ENCODE peak calls at places on chromosomes 1 and 21, in five cellular contexts. B is psoas muscle; I is heart right ventricle; R is naive thymus-derived CD4-positive, alpha-beta T cell; S is fibroblast of lung. H is an unnamed sample.

GRCh38 chr1:27122652-27123051 is 32.3 kb downstream of the SLC9A1 start:
- DNase-seq in B (no peak), I (peak), R (no peak), S (peak), H (no peak)

GRCh38 chr21:43921979-43922945 is 57.2 kb downstream of the AGPAT3 start:
- DNase-seq in B (peak), I (no peak), R (peak), S (peak), H (peak)

GRCh38 chr1:162175393-162175792 is 105.9 kb downstream of the NOS1AP start:
- DNase-seq in B (no peak), I (no peak), R (no peak), S (peak), H (no peak)

GRCh38 chr1:24022611-24023359 is 42.7 kb upstream of the SRSF10 start:
- DNase-seq in B (no peak), I (no peak), R (no peak), S (peak), H (no peak)

GRCh38 chr1:6178751-6179563 is 1.2 kb downstream of the CHD5 start:
- DNase-seq in B (no peak), I (no peak), R (no peak), S (no peak), H (no peak)

GRCh38 chr1:201329286-201329685 is 46.0 kb downstream of the PKP1 start:
- DNase-seq in B (no peak), I (no peak), R (no peak), S (peak), H (no peak)

GRCh38 chr1:203519896-203520295 is 25.9 kb downstream of the OPTC start:
- DNase-seq in B (no peak), I (no peak), R (no peak), S (no peak), H (no peak)

GRCh38 chr1:57204942-57205787 is 218.7 kb downstream of the DAB1 start:
- DNase-seq in B (no peak), I (no peak), R (no peak), S (peak), H (no peak)

GRCh38 chr1:210456731-210457130 is 128.0 kb downstream of the HHAT start:
- DNase-seq in B (no peak), I (no peak), R (no peak), S (no peak), H (no peak)

GRCh38 chr1:149844096-149844495 is 55.3 kb upstream of the BOLA1 start:
- DNase-seq in B (no peak), I (no peak), R (peak), S (peak), H (no peak)

GRCh38 chr1:168335500-168335899 is 54.8 kb downstream of the TBX19 start:
- DNase-seq in B (no peak), I (no peak), R (no peak), S (no peak), H (no peak)

GRCh38 chr1:10911274-10912166 is 100.9 kb upstream of the TARDBP start:
- DNase-seq in B (no peak), I (no peak), R (no peak), S (no peak), H (no peak)

GRCh38 chr1:115084902-115085505 is 4.3 kb downstream of the TSPAN2 start:
- DNase-seq in B (no peak), I (no peak), R (no peak), S (peak), H (no peak)

GRCh38 chr21:43282358-43283120 is 113.7 kb downstream of the CRYAA start:
- DNase-seq in B (peak), I (no peak), R (no peak), S (no peak), H (no peak)

GRCh38 chr1:155504207-155504606 is 58.4 kb downstream of the ASH1L start:
- DNase-seq in B (no peak), I (no peak), R (no peak), S (peak), H (peak)

GRCh38 chr1:33763406-33763805 is 100.5 kb upstream of the HMGB4 start:
- DNase-seq in B (no peak), I (no peak), R (no peak), S (peak), H (no peak)

GRCh38 chr21:46500224-46500861 is 41.7 kb downstream of the DIP2A start:
- DNase-seq in B (no peak), I (no peak), R (no peak), S (peak), H (no peak)

GRCh38 chr21:45641480-45642035 is 2.0 kb upstream of the PCBP3 start:
- DNase-seq in B (no peak), I (no peak), R (no peak), S (no peak), H (no peak)

GRCh38 chr1:29236993-29237905 is 927 bp downstream of the PTPRU start:
- DNase-seq in B (peak), I (peak), R (no peak), S (peak), H (peak)

GRCh38 chr1:43319288-43319687 is 18.3 kb upstream of the MPL start:
- DNase-seq in B (no peak), I (no peak), R (no peak), S (no peak), H (no peak)

GRCh38 chr1:225754940-225755635 is 22.5 kb upstream of the SRP9 start:
- DNase-seq in B (no peak), I (peak), R (no peak), S (peak), H (no peak)

GRCh38 chr1:175823401-175823800 is 80.0 kb upstream of the TNR start:
- DNase-seq in B (no peak), I (no peak), R (no peak), S (no peak), H (no peak)

GRCh38 chr1:111148376-111148881 is 8.4 kb downstream of the CEPT1 start:
- DNase-seq in B (no peak), I (no peak), R (no peak), S (no peak), H (no peak)

GRCh38 chr1:176801553-176802020 is 338.6 kb downstream of the PAPPA2 start:
- DNase-seq in B (no peak), I (no peak), R (no peak), S (no peak), H (no peak)

GRCh38 chr1:148353461-148354283 is 129.4 kb downstream of the PPIAL4G start:
- DNase-seq in B (no peak), I (no peak), R (peak), S (peak), H (peak)

GRCh38 chr1:95583811-95584210 is 349.8 kb downstream of the RWDD3 start:
- DNase-seq in B (no peak), I (no peak), R (no peak), S (no peak), H (no peak)

GRCh38 chr1:169885207-169885606 is 8.5 kb downstream of the SCYL3 start:
- DNase-seq in B (no peak), I (no peak), R (no peak), S (peak), H (no peak)

GRCh38 chr1:154962238-154962678 is 676 bp upstream of the PYGO2 start:
- DNase-seq in B (no peak), I (no peak), R (no peak), S (no peak), H (no peak)

GRCh38 chr1:3171761-3172160 is 102.8 kb downstream of the PRDM16 start:
- DNase-seq in B (no peak), I (no peak), R (no peak), S (no peak), H (no peak)

GRCh38 chr1:244395965-244396364 is 55.7 kb downstream of the ADSS2 start:
- DNase-seq in B (no peak), I (no peak), R (no peak), S (no peak), H (no peak)

GRCh38 chr1:38990401-38990745 is 703 bp upstream of the AKIRIN1 start:
- DNase-seq in B (no peak), I (no peak), R (no peak), S (peak), H (no peak)

GRCh38 chr1:53047737-53048344 is 14.2 kb upstream of the PODN start:
- DNase-seq in B (no peak), I (no peak), R (no peak), S (peak), H (no peak)

GRCh38 chr21:31117046-31117916 is 79.0 kb upstream of the KRTAP19-8 start:
- DNase-seq in B (no peak), I (no peak), R (no peak), S (peak), H (no peak)

GRCh38 chr1:203926025-203926540 is 64.7 kb downstream of the SNRPE start:
- DNase-seq in B (no peak), I (no peak), R (no peak), S (peak), H (no peak)

GRCh38 chr1:217776693-217777092 is 145.5 kb downstream of the SPATA17 start:
- DNase-seq in B (no peak), I (no peak), R (no peak), S (no peak), H (no peak)

GRCh38 chr1:217780993-217781392 is 149.8 kb downstream of the SPATA17 start:
- DNase-seq in B (no peak), I (no peak), R (no peak), S (no peak), H (no peak)
- H3K4me3 ChIP-seq in B (no peak), I (no peak), R (no peak), S (no peak), H (no peak)

GRCh38 chr1:9121891-9122409 is 7.0 kb downstream of the GPR157 start:
- DNase-seq in B (no peak), I (no peak), R (peak), S (no peak), H (peak)
- H3K4me3 ChIP-seq in B (no peak), I (no peak), R (no peak), S (no peak), H (no peak)

GRCh38 chr1:229409616-229410369 is 24.1 kb downstream of the ACTA1 start:
- DNase-seq in B (peak), I (no peak), R (no peak), S (no peak), H (no peak)
- H3K4me3 ChIP-seq in B (peak), I (no peak), R (no peak), S (no peak), H (no peak)

GRCh38 chr1:165829888-165830287 is 2.5 kb downstream of the UCK2 start:
- DNase-seq in B (no peak), I (no peak), R (no peak), S (no peak), H (no peak)
- H3K4me3 ChIP-seq in B (peak), I (no peak), R (no peak), S (peak), H (peak)

H was measured in GM06990.